ENCODE peak calls at places on chromosomes 16 and 17, in seven cellular contexts. L is stomach, U is IMR-90, A is upper lobe of right lung, H is A673, R is ascending aorta, B is HAP-1. D is an unnamed sample.
A peak's percentile ranks its signal among the peaks of the same experiment; 100 is the strongest.

GRCh38 chr16:70576431-70577255 is 53.0 kb downstream of the SF3B3 start:
- DNase-seq in L (no peak), U (peak; percentile 86), A (no peak), H (peak; percentile 48), R (no peak), B (no peak), D (peak; percentile 46)

GRCh38 chr17:40510328-40510648 is 8.9 kb upstream of the TNS4 start:
- DNase-seq in L (no peak), U (peak; percentile 68), A (peak; percentile 43), H (no peak), R (no peak), B (no peak), D (peak; percentile 66)

GRCh38 chr17:78337244-78338109 is 22.4 kb downstream of the SOCS3 start:
- DNase-seq in L (no peak), U (peak; percentile 93), A (no peak), H (no peak), R (no peak), B (no peak), D (no peak)

GRCh38 chr16:20300312-20301097 is 26.8 kb downstream of the GP2 start:
- DNase-seq in L (peak; percentile 69), U (peak; percentile 41), A (no peak), H (peak; percentile 68), R (no peak), B (peak; percentile 64), D (no peak)

GRCh38 chr17:83058478-83059167 is 20.8 kb upstream of the METRNL start:
- DNase-seq in L (peak; percentile 15), U (no peak), A (peak; percentile 61), H (no peak), R (no peak), B (peak; percentile 6), D (no peak)

GRCh38 chr16:82197540-82198240 is 27.7 kb upstream of the MPHOSPH6 start:
- DNase-seq in L (no peak), U (no peak), A (no peak), H (no peak), R (no peak), B (no peak), D (no peak)

GRCh38 chr17:10844667-10845387 is 6.9 kb upstream of the PIRT start:
- DNase-seq in L (peak; percentile 90), U (peak; percentile 53), A (peak; percentile 84), H (peak; percentile 82), R (no peak), B (peak; percentile 82), D (peak; percentile 89)

GRCh38 chr16:85716680-85717038 is 27.9 kb upstream of the GINS2 start:
- DNase-seq in L (no peak), U (no peak), A (no peak), H (peak; percentile 50), R (no peak), B (peak; percentile 43), D (no peak)

GRCh38 chr17:57612202-57613071 is 132.7 kb downstream of the CCDC182 start:
- DNase-seq in L (no peak), U (no peak), A (no peak), H (peak; percentile 37), R (no peak), B (peak; percentile 52), D (no peak)

GRCh38 chr16:88545781-88546180 is 24.4 kb upstream of the ZC3H18 start:
- DNase-seq in L (no peak), U (no peak), A (no peak), H (no peak), R (no peak), B (no peak), D (no peak)

GRCh38 chr16:88649924-88650748 is 717 bp downstream of the CYBA start:
- DNase-seq in L (peak; percentile 48), U (peak; percentile 8), A (peak; percentile 84), H (no peak), R (no peak), B (peak; percentile 66), D (peak; percentile 80)

GRCh38 chr16:88681084-88681680 is 5.1 kb downstream of the SNAI3 start:
- DNase-seq in L (peak; percentile 75), U (no peak), A (no peak), H (no peak), R (no peak), B (peak; percentile 50), D (peak; percentile 62)

GRCh38 chr17:17937450-17937849 is 34.8 kb downstream of the TOM1L2 start:
- DNase-seq in L (no peak), U (peak; percentile 57), A (no peak), H (no peak), R (no peak), B (no peak), D (no peak)

GRCh38 chr17:40056379-40057005 is 2.3 kb upstream of the MED24 start:
- DNase-seq in L (no peak), U (no peak), A (no peak), H (no peak), R (no peak), B (no peak), D (no peak)

GRCh38 chr16:54931041-54931756 is 534 bp downstream of the IRX5 start:
- DNase-seq in L (no peak), U (no peak), A (peak; percentile 75), H (peak; percentile 67), R (no peak), B (peak; percentile 49), D (no peak)

GRCh38 chr17:66834919-66835454 is at the start of gene CACNG5:
- DNase-seq in L (no peak), U (no peak), A (peak; percentile 57), H (peak; percentile 33), R (no peak), B (peak; percentile 63), D (peak; percentile 34)

GRCh38 chr17:66836063-66837005 is 1.4 kb downstream of the CACNG5 start:
- DNase-seq in L (no peak), U (no peak), A (no peak), H (no peak), R (no peak), B (no peak), D (peak; percentile 40)

GRCh38 chr17:66835476-66835875 is 559 bp downstream of the CACNG5 start:
- DNase-seq in L (no peak), U (no peak), A (no peak), H (no peak), R (no peak), B (no peak), D (peak; percentile 46)

GRCh38 chr17:66833201-66833600 is 1.7 kb upstream of the CACNG5 start:
- DNase-seq in L (no peak), U (no peak), A (no peak), H (no peak), R (no peak), B (no peak), D (peak; percentile 20)

DNA sequence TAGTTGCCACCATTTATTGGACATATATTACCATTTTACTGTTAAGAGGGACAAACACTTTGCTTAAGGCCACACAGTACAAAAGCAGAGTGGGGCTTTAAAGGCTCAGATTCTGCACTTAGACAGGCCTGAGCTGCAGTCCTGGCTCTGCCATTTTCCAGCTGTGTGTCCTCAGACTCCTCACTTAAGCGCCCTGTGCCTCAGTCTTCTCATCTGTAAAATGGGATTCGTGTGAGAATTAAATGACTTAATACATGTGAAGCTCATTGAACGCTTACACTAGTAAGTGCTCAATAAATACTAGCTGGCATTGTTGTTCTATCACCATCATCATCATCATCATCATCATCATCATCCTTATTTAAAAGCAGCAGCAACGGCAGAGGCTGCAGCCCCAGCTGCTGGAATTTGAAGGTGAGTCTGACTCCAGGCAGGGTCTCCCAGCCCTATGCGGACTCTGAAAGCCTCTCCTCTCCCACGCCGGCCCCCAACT is 445 bp upstream of the CACNG5 start:
- DNase-seq in L (no peak), U (no peak), A (no peak), H (no peak), R (no peak), B (no peak), D (no peak)
- H3K4me3 ChIP-seq in L (no peak overlapping the region), U (no peak overlapping the region), A (no peak overlapping the region), H (peak overlapping the region; percentile 47), R (no peak overlapping the region), B (no peak overlapping the region), D (no peak overlapping the region)

DNA sequence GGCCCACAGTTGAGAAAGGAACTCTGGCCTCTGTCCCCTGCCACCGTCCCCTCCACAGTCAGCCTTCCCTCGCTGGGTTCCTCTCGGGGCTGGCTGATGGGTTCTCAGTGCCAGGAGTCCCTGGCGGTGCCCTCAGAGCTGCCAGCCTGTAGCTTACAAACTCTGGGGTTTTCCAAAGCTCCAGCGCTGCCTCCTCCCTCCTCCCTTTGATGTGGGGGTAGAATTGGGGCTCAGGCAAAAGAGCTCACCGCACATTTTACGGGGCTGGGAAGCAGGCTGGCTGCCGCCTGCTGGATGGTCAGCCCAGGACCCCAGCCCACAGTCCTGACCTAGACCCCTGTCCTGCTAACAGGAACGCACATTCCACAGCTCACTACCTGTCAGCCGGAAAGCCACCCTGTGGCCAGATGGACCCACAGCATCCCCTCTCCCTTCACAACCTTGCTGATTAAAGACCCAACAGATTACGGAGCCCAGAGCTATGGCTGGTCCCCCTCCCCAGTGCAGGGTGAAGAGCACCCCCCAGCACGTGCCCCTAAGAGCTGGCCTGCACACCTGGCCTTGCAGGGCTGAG is 6.0 kb downstream of the VASN start:
- DNase-seq in L (peak; percentile 53), U (no peak), A (no peak), H (no peak), R (no peak), B (no peak), D (peak; percentile 64)
- H3K4me1 ChIP-seq in L (peaks cover 93% of the 10 kb centered on the region), U (peaks cover 34% of the 10 kb centered on the region), A (peaks cover 51% of the 10 kb centered on the region), H (peaks cover 25% of the 10 kb centered on the region), R (peaks cover 60% of the 10 kb centered on the region), B (no peaks in the 10 kb centered on the region), D (peaks cover 87% of the 10 kb centered on the region)

GRCh38 chr17:30920683-30921543 is 832 bp upstream of the ADAP2 start:
- DNase-seq in L (no peak), U (peak; percentile 37), A (peak; percentile 3), H (no peak), R (no peak), B (no peak), D (no peak)
- H3K4me3 ChIP-seq in L (peak overlapping the region; percentile 59), U (no peak overlapping the region), A (peak overlapping the region; percentile 58), H (no peak overlapping the region), R (peak overlapping the region; percentile 63), B (peak overlapping the region; percentile 47), D (peak overlapping the region; percentile 55)

DNA sequence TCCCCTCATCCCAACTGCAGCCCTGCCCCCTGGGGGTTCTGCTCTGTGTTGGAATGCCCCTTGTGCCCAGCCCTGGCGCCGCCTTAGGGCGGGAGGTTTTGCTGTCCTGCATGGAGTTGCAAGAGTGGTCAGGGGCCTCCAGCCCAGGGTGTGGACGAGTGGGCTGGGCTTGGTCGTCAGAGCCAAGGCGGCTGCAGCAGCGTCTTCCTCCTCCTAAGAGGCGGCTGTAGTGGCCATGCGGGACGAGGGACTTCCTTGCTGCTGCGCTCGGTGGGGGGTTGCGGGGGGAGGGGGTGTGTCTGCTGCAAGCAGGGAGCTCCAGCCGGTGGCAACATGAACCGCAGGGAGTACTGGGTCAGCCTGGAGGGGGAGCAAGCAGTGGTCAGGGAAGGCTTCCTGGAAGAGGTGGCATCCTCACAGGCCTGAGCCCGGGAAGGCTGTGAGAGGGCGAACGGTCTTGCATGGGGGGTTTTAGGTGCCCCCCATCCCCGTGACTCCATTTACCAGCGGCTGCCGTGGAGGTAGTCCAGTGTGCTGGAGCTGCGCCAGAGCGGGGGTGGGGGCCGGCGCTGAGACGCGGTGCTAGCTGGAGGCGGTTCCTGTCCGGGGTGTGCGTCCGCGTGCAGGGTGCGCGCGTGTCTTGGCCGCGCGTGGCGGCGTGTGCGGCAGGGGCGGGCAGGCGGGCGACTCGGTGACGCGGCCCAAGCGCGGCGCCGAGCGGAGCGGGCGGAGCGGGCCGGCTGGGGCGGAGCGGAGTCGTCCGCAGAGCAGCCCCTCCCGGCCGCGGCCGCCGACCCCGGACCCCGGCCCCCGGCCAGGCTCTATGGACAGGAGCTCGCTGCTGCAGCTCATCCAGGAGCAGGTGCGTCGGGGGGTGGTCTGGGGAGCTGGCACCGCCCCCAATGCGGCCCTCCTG is at the start of gene RHBDL1:
- DNase-seq in L (no peak), U (peak; percentile 42), A (no peak), H (peak; percentile 69), R (no peak), B (peak; percentile 54), D (no peak)
- H3K4me1 ChIP-seq in L (peaks cover 50% of the 10 kb centered on the region), U (peaks cover 8% of the 10 kb centered on the region), A (peaks cover 10% of the 10 kb centered on the region), H (peaks cover 16% of the 10 kb centered on the region), R (no peaks in the 10 kb centered on the region), B (peaks cover 6% of the 10 kb centered on the region), D (peaks cover 54% of the 10 kb centered on the region)

GRCh38 chr17:5526821-5527598 is 40.6 kb downstream of the MIS12 start:
- DNase-seq in L (no peak), U (peak; percentile 98), A (peak; percentile 36), H (peak; percentile 79), R (peak; percentile 76), B (no peak), D (no peak)
- H3K4me3 ChIP-seq in L (no peak overlapping the region), U (no peak overlapping the region), A (no peak overlapping the region), H (no peak overlapping the region), R (no peak overlapping the region), B (no peak overlapping the region), D (no peak overlapping the region)

D was measured in suprapubic skin.